ENCODE peak calls at places on chromosome 1, in eight cellular contexts. H is endothelial cell of umbilical vein, O is HCT116, X is GM23338, S is K562, T is H1, L is GM12878, G is HepG2. C is an unnamed sample.

GRCh38 chr1:206075786-206076725 is 23.1 kb downstream of the RHEX start:
- DNase-seq in H (no peak), O (no peak), X (peak), S (no peak), T (no peak), L (no peak), G (no peak), C (no peak)

GRCh38 chr1:167429612-167430011 is 88.7 kb downstream of the CD247 start:
- DNase-seq in H (no peak), O (no peak), X (no peak), S (no peak), T (peak), L (no peak), G (no peak), C (no peak)

GRCh38 chr1:6505367-6506209 is 14.1 kb upstream of the PLEKHG5 start:
- DNase-seq in H (no peak), O (no peak), X (no peak), S (no peak), T (no peak), L (no peak), G (no peak), C (no peak)

GRCh38 chr1:87335175-87335992 is 6.7 kb downstream of the LMO4 start:
- DNase-seq in H (peak), O (no peak), X (peak), S (peak), T (peak), L (no peak), G (peak), C (no peak)

GRCh38 chr1:31389616-31390015 is 16.7 kb upstream of the FABP3 start:
- DNase-seq in H (no peak), O (no peak), X (no peak), S (no peak), T (no peak), L (no peak), G (no peak), C (no peak)

GRCh38 chr1:186806477-186806876 is 22.3 kb upstream of the PLA2G4A start:
- DNase-seq in H (peak), O (peak), X (peak), S (no peak), T (no peak), L (no peak), G (peak), C (no peak)

GRCh38 chr1:197519741-197520334 is 251.8 kb downstream of the CRB1 start:
- DNase-seq in H (peak), O (peak), X (peak), S (peak), T (no peak), L (no peak), G (peak), C (no peak)

GRCh38 chr1:206001476-206001888 is 1.7 kb downstream of the RAB7B start:
- DNase-seq in H (peak), O (peak), X (no peak), S (peak), T (no peak), L (no peak), G (no peak), C (no peak)

GRCh38 chr1:68178821-68179490 is 53.4 kb downstream of the WLS start:
- DNase-seq in H (peak), O (no peak), X (no peak), S (no peak), T (no peak), L (peak), G (no peak), C (no peak)

GRCh38 chr1:31723828-31724359 is 20.1 kb upstream of the COL16A1 start:
- DNase-seq in H (peak), O (no peak), X (peak), S (peak), T (peak), L (no peak), G (peak), C (no peak)

GRCh38 chr1:43184388-43184787 is 12.3 kb downstream of the CFAP57 start:
- DNase-seq in H (no peak), O (no peak), X (no peak), S (no peak), T (no peak), L (no peak), G (no peak), C (no peak)

GRCh38 chr1:207844374-207844773 is 66.6 kb downstream of the CD34 start:
- DNase-seq in H (no peak), O (no peak), X (no peak), S (no peak), T (no peak), L (no peak), G (no peak), C (no peak)

GRCh38 chr1:91613594-91613993 is 112.9 kb downstream of the CDC7 start:
- DNase-seq in H (no peak), O (no peak), X (no peak), S (no peak), T (no peak), L (no peak), G (no peak), C (no peak)

GRCh38 chr1:155128755-155129473 is 1.2 kb downstream of the EFNA1 start:
- DNase-seq in H (peak), O (no peak), X (peak), S (no peak), T (peak), L (no peak), G (peak), C (no peak)

GRCh38 chr1:98827041-98827440 is 165.5 kb downstream of the SNX7 start:
- DNase-seq in H (no peak), O (no peak), X (peak), S (no peak), T (no peak), L (no peak), G (no peak), C (no peak)

GRCh38 chr1:93042134-93042821 is 36.8 kb upstream of the MTF2 start:
- DNase-seq in H (no peak), O (no peak), X (no peak), S (no peak), T (no peak), L (peak), G (peak), C (no peak)
- H3K4me3 ChIP-seq in H (no peak), O (no peak), X (no peak), S (peak), T (no peak), L (peak), G (peak), C (no peak)

GRCh38 chr1:180352588-180352987 is 122.5 kb downstream of the LHX4 start:
- DNase-seq in H (no peak), O (no peak), X (no peak), S (no peak), T (no peak), L (no peak), G (no peak), C (no peak)

GRCh38 chr1:180358649-180359048 is 128.6 kb downstream of the LHX4 start:
- DNase-seq in H (peak), O (no peak), X (no peak), S (no peak), T (no peak), L (no peak), G (no peak), C (no peak)

GRCh38 chr1:180352021-180352420 is 122.0 kb downstream of the LHX4 start:
- DNase-seq in H (no peak), O (no peak), X (no peak), S (no peak), T (no peak), L (no peak), G (no peak), C (no peak)

DNA sequence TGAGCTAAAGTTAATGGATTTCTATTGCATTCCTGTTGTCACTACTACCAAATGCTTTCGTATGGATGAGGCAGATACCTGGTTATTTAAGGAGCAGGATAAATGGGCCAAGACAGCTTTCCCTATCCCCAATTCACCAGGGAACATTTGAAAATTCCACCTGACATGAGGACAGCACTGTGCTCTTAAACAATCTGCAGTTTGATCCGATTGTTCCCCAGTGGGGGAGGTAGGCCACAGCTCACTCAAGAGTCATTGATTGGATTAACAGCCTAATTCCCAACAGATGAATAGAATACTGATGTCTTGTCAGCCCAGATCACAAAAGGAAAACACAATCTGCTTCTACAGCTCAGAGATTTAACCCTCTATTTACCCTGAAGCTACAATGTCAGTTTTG is 123.9 kb downstream of the LHX4 start:
- DNase-seq in H (no peak), O (no peak), X (peak), S (no peak), T (no peak), L (no peak), G (no peak), C (peak)
- TF ChIP-seq POLR2AphosphoS5 in H (no peak), O (no peak), X (no peak), S (no peak), T (no peak), L (no peak), G (no peak), C (no peak)

DNA sequence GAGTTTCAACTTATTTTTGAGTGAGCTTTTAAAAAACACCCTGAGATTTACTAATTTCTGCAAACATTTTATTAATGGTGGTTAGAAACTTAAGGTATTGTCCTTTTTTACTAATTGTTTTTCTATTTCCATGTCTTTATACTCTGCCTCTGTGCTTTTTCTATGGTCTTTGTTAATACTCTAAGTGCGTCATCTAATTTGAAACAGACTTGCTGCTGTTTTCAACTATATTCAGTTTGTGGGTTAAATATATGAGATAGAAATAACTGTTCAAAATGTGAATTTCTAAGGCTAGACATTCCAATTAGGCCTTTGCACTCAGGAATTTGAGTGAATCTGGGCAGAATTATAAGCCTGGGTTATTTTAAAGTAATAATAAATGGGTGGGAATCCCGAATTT is 82.4 kb upstream of the COL11A1 start:
- DNase-seq in H (no peak), O (no peak), X (no peak), S (no peak), T (no peak), L (no peak), G (no peak), C (no peak)
- TF ChIP-seq EZH2 in H (no peak), O (no peak), X (no peak), S (no peak), T (no peak), L (no peak), G (no peak), C (no peak)

GRCh38 chr1:71908313-71908712 is 374.0 kb downstream of the NEGR1 start:
- DNase-seq in H (no peak), O (no peak), X (no peak), S (no peak), T (no peak), L (no peak), G (no peak), C (no peak)

GRCh38 chr1:71908871-71909390 is 373.4 kb downstream of the NEGR1 start:
- DNase-seq in H (no peak), O (no peak), X (no peak), S (no peak), T (no peak), L (no peak), G (no peak), C (peak)
- H3K4me3 ChIP-seq in H (no peak), O (no peak), X (no peak), S (no peak), T (no peak), L (no peak), G (no peak), C (peak)